ENCODE peak calls at places on chromosomes 13 and 19, in six cellular contexts. F is effector memory CD4-positive, alpha-beta T cell; T is cardiac fibroblast; C is bronchial epithelial cell; G is stimulated activated CD4-positive, alpha-beta T cell treated with anti-CD3 and anti-CD28 coated beads, Interleukin-2, amount 100 ng/mL, for 48 hours; B is retinal pigment epithelial cell. O is an unnamed sample.
A peak's percentile ranks its signal among the peaks of the same experiment; 100 is the strongest.

GRCh38 chr19:27777726-27778125 is 1435.2 kb downstream of the UQCRFS1 start:
- DNase-seq in G (no peak), B (no peak), C (no peak), F (no peak), T (no peak), O (no peak)

GRCh38 chr19:54156490-54156889 is 3.0 kb downstream of the LENG1 start:
- DNase-seq in C (no peak), F (no peak), T (no peak), G (no peak), B (no peak), O (no peak)

GRCh38 chr13:75788494-75788991 is 152.4 kb downstream of the LMO7 start:
- DNase-seq in G (no peak), C (no peak), B (peak; percentile 70), T (peak; percentile 83), F (no peak), O (no peak)

GRCh38 chr19:38194061-38194701 is 29.8 kb downstream of the DPF1 start:
- DNase-seq in G (no peak), C (peak; percentile 87), F (no peak), T (no peak), B (no peak), O (peak; percentile 78)

GRCh38 chr13:92621985-92622384 is 604.6 kb upstream of the GPC6 start:
- DNase-seq in G (no peak), B (no peak), F (no peak), T (no peak), C (no peak), O (no peak)

GRCh38 chr19:4539697-4540581 is at the start of gene LRG1:
- DNase-seq in F (no peak), G (no peak), B (no peak), T (peak; percentile 92), C (peak; percentile 65), O (no peak)

GRCh38 chr13:113862191-113862765 is 1.6 kb downstream of the GAS6 start:
- DNase-seq in C (no peak), T (no peak), B (no peak), G (no peak), F (no peak), O (no peak)

GRCh38 chr19:7512400-7512851 is 3.5 kb upstream of the ZNF358 start:
- DNase-seq in C (no peak), F (no peak), B (no peak), T (no peak), G (no peak), O (no peak)

GRCh38 chr13:36345438-36346221 is 564 bp downstream of the SPART start:
- DNase-seq in F (peak; percentile 30), G (peak; percentile 12), T (peak; percentile 93), B (peak; percentile 78), C (peak; percentile 75), O (peak; percentile 69)

GRCh38 chr19:46812898-46813569 is 24.6 kb upstream of the SLC1A5 start:
- DNase-seq in G (no peak), F (no peak), B (no peak), C (no peak), T (no peak), O (no peak)

GRCh38 chr13:55553736-55554135 is 1587.0 kb upstream of the PRR20A start:
- DNase-seq in F (no peak), B (no peak), G (no peak), T (no peak), C (no peak), O (no peak)

GRCh38 chr13:106714271-106714670 is 146.3 kb upstream of the ARGLU1 start:
- DNase-seq in B (no peak), G (no peak), C (peak; percentile 7), T (no peak), F (no peak), O (no peak)

GRCh38 chr13:110265341-110265681 is 41.6 kb downstream of the COL4A1 start:
- DNase-seq in F (no peak), C (no peak), T (no peak), B (no peak), G (no peak), O (no peak)

GRCh38 chr13:93794197-93794885 is 567.7 kb downstream of the GPC6 start:
- DNase-seq in T (no peak), B (no peak), F (no peak), C (no peak), G (peak; percentile 29), O (no peak)

GRCh38 chr19:8696993-8697392 is 1.6 kb downstream of the ACTL9 start:
- DNase-seq in B (no peak), F (no peak), C (no peak), G (no peak), T (no peak), O (no peak)

GRCh38 chr19:2290441-2291184 is 8.6 kb upstream of the PEAK3 start:
- DNase-seq in G (no peak), C (no peak), F (no peak), B (no peak), T (no peak), O (no peak)

GRCh38 chr13:26934096-26934495 is 173.5 kb upstream of the GPR12 start:
- DNase-seq in B (no peak), C (no peak), T (no peak), F (no peak), G (no peak), O (no peak)

GRCh38 chr13:97879646-97880297 is 73.7 kb upstream of the IPO5 start:
- DNase-seq in F (no peak), C (peak; percentile 72), T (peak; percentile 88), G (no peak), B (peak; percentile 16), O (peak; percentile 15)

GRCh38 chr19:33532859-33533455 is 11.4 kb upstream of the PEPD start:
- DNase-seq in T (no peak), B (no peak), G (no peak), C (no peak), F (no peak), O (no peak)

GRCh38 chr13:74061939-74062595 is 72.1 kb downstream of the KLF12 start:
- DNase-seq in C (no peak), T (peak; percentile 77), G (no peak), F (no peak), B (no peak), O (no peak)

GRCh38 chr19:1847684-1848398 is 442 bp downstream of the REXO1 start:
- DNase-seq in F (no peak), T (peak; percentile 66), B (peak; percentile 34), C (no peak), G (no peak), O (no peak)

GRCh38 chr13:53242015-53242414 is 213.4 kb downstream of the OLFM4 start:
- DNase-seq in F (no peak), T (no peak), C (no peak), G (no peak), B (no peak), O (no peak)

GRCh38 chr13:97182065-97182890 is 39.9 kb upstream of the MBNL2 start:
- DNase-seq in C (peak; percentile 14), T (no peak), F (no peak), G (no peak), B (no peak), O (no peak)

GRCh38 chr19:28426902-28427232 is 786.1 kb downstream of the UQCRFS1 start:
- DNase-seq in B (no peak), T (no peak), C (peak; percentile 26), F (no peak), G (no peak), O (no peak)

GRCh38 chr13:33402975-33403374 is 117.4 kb upstream of the STARD13 start:
- DNase-seq in G (no peak), C (no peak), T (no peak), F (no peak), B (no peak), O (no peak)

GRCh38 chr19:47003611-47003935 is 16.1 kb upstream of the NPAS1 start:
- DNase-seq in T (no peak), C (no peak), B (no peak), F (no peak), G (no peak), O (no peak)

GRCh38 chr13:28528848-28529247 is 33.9 kb upstream of the FLT1 start:
- DNase-seq in F (no peak), G (no peak), B (no peak), T (no peak), C (no peak), O (no peak)

GRCh38 chr13:98506343-98507059 is 70.4 kb downstream of the STK24 start:
- DNase-seq in C (no peak), G (no peak), F (no peak), B (no peak), T (no peak), O (no peak)

GRCh38 chr19:42544146-42544545 is 15.9 kb upstream of the CEACAM1 start:
- DNase-seq in T (no peak), G (no peak), B (no peak), C (no peak), F (no peak), O (no peak)

GRCh38 chr19:38362076-38362945 is 12.1 kb upstream of the PSMD8 start:
- DNase-seq in G (peak; percentile 85), T (peak; percentile 53), B (no peak), C (peak; percentile 63), F (peak; percentile 54), O (peak; percentile 94)

GRCh38 chr19:16370671-16371391 is 46.2 kb downstream of the KLF2 start:
- DNase-seq in C (no peak), T (no peak), B (no peak), F (no peak), G (no peak), O (no peak)

GRCh38 chr19:35140898-35141626 is 2.0 kb upstream of the FXYD7 start:
- DNase-seq in B (peak; percentile 32), T (peak; percentile 94), C (peak; percentile 81), G (peak; percentile 99), F (peak; percentile 97), O (peak; percentile 95)

GRCh38 chr13:76828316-76828741 is 57.9 kb downstream of the KCTD12 start:
- DNase-seq in F (no peak), T (no peak), B (no peak), C (peak; percentile 46), G (no peak), O (no peak)

GRCh38 chr13:104779311-104779710 is 1713.1 kb upstream of the SLC10A2 start:
- DNase-seq in T (peak; percentile 7), G (no peak), B (no peak), F (no peak), C (peak; percentile 29), O (no peak)

GRCh38 chr13:104608280-104608679 is 1542.1 kb upstream of the SLC10A2 start:
- DNase-seq in B (no peak), F (no peak), G (no peak), C (no peak), T (no peak), O (no peak)

GRCh38 chr13:30569901-30570576 is 47.7 kb upstream of the USPL1 start:
- DNase-seq in C (peak; percentile 98), B (peak; percentile 60), F (no peak), G (no peak), T (peak; percentile 91), O (peak; percentile 13)

GRCh38 chr19:58575183-58576041 is 2.3 kb upstream of the MZF1 start:
- DNase-seq in C (peak; percentile 82), T (peak; percentile 95), B (no peak), G (peak; percentile 73), F (peak; percentile 63), O (peak; percentile 93)